ENCODE peak calls at places on chromosomes 13 and 19, in ten cellular contexts. I is tibial nerve, O is testis, Y is suprapubic skin, F is lower leg skin, S is A549, R is H54, N is endothelial cell of umbilical vein, A is body of pancreas, L is spleen. Z is an unnamed sample.
A peak's percentile ranks its signal among the peaks of the same experiment; 100 is the strongest.

GRCh38 chr19:2788237-2788636 is 2.9 kb downstream of the THOP1 start:
- DNase-seq in O (no peak), I (no peak), F (no peak), R (no peak), N (no peak), L (no peak), A (no peak), Y (no peak), S (no peak), Z (no peak)

GRCh38 chr19:53774011-53774410 is 50.1 kb downstream of the NLRP12 start:
- DNase-seq in N (no peak), L (no peak), S (no peak), R (no peak), A (no peak), Y (no peak), I (no peak), O (no peak), F (no peak), Z (no peak)

GRCh38 chr13:90918551-90918950 is 428.9 kb upstream of the MIR17HG start:
- DNase-seq in I (no peak), A (no peak), Y (no peak), R (no peak), S (peak; percentile 59), O (no peak), L (no peak), N (no peak), F (no peak), Z (no peak)

GRCh38 chr13:97386832-97387486 is 47.0 kb upstream of the RAP2A start:
- DNase-seq in Y (no peak), I (no peak), N (no peak), O (no peak), F (no peak), R (no peak), A (peak; percentile 54), L (no peak), S (no peak), Z (no peak)

GRCh38 chr19:1577929-1578618 is 9.9 kb upstream of the MEX3D start:
- DNase-seq in N (no peak), O (no peak), Y (no peak), R (no peak), I (no peak), F (no peak), L (no peak), S (no peak), A (no peak), Z (no peak)

GRCh38 chr13:73715114-73715909 is 418.9 kb downstream of the KLF12 start:
- DNase-seq in I (no peak), O (no peak), Y (no peak), S (no peak), F (no peak), L (no peak), A (no peak), N (no peak), R (no peak), Z (no peak)

GRCh38 chr19:6761053-6761676 is 6.1 kb downstream of the SH2D3A start:
- DNase-seq in R (peak; percentile 53), I (no peak), O (peak; percentile 81), F (no peak), N (no peak), L (no peak), A (no peak), Y (no peak), S (peak; percentile 46), Z (no peak)

GRCh38 chr13:24693862-24694471 is 13.8 kb downstream of the ATP12A start:
- DNase-seq in Y (no peak), N (peak; percentile 47), F (no peak), O (peak; percentile 59), A (peak; percentile 61), L (no peak), S (peak; percentile 71), R (peak; percentile 53), I (no peak), Z (peak; percentile 75)

GRCh38 chr13:74695021-74695800 is 561.0 kb upstream of the KLF12 start:
- DNase-seq in L (no peak), A (no peak), R (no peak), I (no peak), F (no peak), Y (no peak), N (no peak), O (no peak), S (no peak), Z (no peak)

GRCh38 chr19:35144600-35145436 is 1.8 kb downstream of the FXYD7 start:
- DNase-seq in S (peak; percentile 92), L (no peak), N (no peak), O (no peak), I (no peak), Y (no peak), A (peak; percentile 51), R (peak; percentile 81), F (no peak), Z (peak; percentile 52)

GRCh38 chr13:95644611-95645052 is at the start of gene DZIP1:
- DNase-seq in Y (peak; percentile 79), R (peak; percentile 93), N (peak; percentile 84), F (peak; percentile 28), O (peak; percentile 83), L (peak; percentile 77), I (peak; percentile 56), S (peak; percentile 83), A (peak; percentile 82), Z (peak; percentile 11)

GRCh38 chr13:73556902-73557301 is 498.1 kb downstream of the KLF5 start:
- DNase-seq in Y (no peak), N (no peak), L (no peak), F (no peak), S (no peak), I (no peak), R (no peak), O (no peak), A (no peak), Z (no peak)

GRCh38 chr13:33639640-33640080 is 178.3 kb upstream of the RFC3 start:
- DNase-seq in N (no peak), L (no peak), A (no peak), S (no peak), F (no peak), Y (no peak), O (no peak), I (no peak), R (no peak), Z (no peak)

GRCh38 chr19:8036438-8037099 is 16.0 kb upstream of the CCL25 start:
- DNase-seq in R (no peak), F (no peak), Y (no peak), N (no peak), S (no peak), O (no peak), I (no peak), A (no peak), L (no peak), Z (no peak)

GRCh38 chr13:20221772-20222171 is 10.3 kb downstream of the GJB6 start:
- DNase-seq in A (peak; percentile 25), L (no peak), F (no peak), Y (no peak), N (no peak), I (no peak), S (no peak), O (no peak), R (no peak), Z (no peak)

GRCh38 chr19:46571495-46571894 is 29.6 kb upstream of the CALM3 start:
- DNase-seq in L (no peak), S (peak; percentile 75), O (no peak), A (no peak), F (no peak), R (peak; percentile 15), N (no peak), Y (no peak), I (no peak), Z (peak; percentile 44)

DNA sequence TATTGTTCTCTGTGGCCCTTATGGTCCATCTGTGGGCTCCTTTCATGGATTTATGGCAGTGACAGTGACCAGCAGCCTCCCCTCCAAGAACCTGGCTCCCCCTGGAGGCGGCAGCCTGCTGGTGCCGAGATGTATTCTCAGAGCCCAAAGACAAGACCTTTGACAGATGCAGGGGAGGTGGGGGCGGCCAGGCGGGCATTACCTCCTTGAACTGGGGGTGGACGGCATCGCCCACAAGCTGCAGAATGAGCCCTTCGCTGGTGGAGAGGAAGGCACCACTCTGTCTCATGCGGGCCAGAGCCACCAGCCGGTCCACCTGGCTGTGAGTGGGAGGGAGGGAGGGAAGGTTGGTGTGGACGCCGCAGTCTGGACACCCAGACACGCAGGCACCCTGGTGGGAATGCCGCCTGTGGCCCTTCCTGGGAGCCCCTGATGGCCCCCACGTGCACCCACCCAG is 6.6 kb downstream of the ISOC2 start:
- DNase-seq in L (no peak), N (peak; percentile 22), I (no peak), O (peak; percentile 71), A (no peak), R (peak; percentile 96), Y (no peak), S (peak; percentile 78), F (no peak), Z (peak; percentile 71)
- TF ChIP-seq POLR2A in L (no peak), N (no peak), I (no peak), O (no peak), A (no peak), R (no peak), Y (no peak), S (no peak), F (no peak), Z (no peak)

DNA sequence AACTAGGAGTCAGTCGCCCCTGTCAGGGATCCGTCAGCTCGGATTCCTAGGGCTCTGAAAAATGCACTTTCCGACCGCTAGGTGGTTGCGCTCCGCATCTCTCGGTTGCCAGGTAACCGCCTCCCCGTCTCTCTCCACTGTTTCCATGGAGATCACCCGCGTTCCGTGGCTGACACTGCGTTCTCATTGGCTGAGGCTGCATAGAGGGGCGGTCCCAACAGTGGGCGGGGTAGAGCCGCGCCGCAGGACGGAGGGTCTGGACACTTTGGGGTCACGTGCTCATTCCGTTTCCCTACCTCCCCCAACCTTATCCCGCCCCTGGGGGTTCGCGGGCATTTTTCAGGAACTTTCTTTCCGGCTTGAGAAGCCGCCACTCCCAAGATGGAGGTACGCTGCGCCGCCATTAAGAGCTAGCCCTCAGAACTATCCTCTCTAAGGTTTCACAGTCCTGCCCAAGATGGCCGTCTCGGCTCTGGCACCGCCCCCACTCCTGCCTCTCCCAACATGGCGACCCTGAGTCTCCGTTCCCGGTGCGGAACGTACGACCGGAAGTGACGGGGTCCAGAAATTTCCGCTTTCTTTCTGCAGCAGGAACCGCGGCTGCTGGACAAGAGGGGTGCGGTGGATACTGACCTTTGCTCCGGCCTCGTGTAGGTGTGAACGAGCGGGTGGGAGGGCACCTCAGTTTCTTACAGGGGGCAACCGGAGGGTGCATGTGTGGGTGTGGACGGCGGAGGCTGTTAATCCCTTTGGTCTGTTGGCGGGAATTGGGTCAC is at the start of the genes ODAD3 and PRKCSH:
- DNase-seq in Y (peak; percentile 99), S (peak; percentile 99), A (peak; percentile 100), L (peak; percentile 99), R (peak; percentile 94), I (peak; percentile 97), F (peak; percentile 99), N (peak; percentile 100), O (peak; percentile 100), Z (peak; percentile 100)
- TF ChIP-seq POLR2A in Y (no peak), S (peak; percentile 75), A (peak; percentile 66), L (no peak), R (peak; percentile 74), I (no peak), F (no peak), N (peak; percentile 83), O (no peak), Z (peak; percentile 66)

GRCh38 chr19:55018216-55018615 is 19.8 kb downstream of the GP6 start:
- DNase-seq in Y (no peak), O (no peak), S (no peak), L (no peak), R (no peak), F (no peak), I (no peak), A (no peak), N (no peak), Z (no peak)
- TF ChIP-seq POLR2A in Y (no peak), O (no peak), S (no peak), L (no peak), R (no peak), F (no peak), I (no peak), A (no peak), N (no peak), Z (no peak)

GRCh38 chr19:41850381-41850780 is 5.5 kb downstream of the DMRTC2 start:
- DNase-seq in A (no peak), I (no peak), Y (no peak), F (no peak), R (no peak), S (no peak), L (no peak), O (no peak), N (no peak), Z (no peak)
- TF ChIP-seq POLR2A in A (no peak), I (no peak), Y (no peak), F (no peak), R (no peak), S (no peak), L (no peak), O (no peak), N (no peak), Z (no peak)